ENCODE peak calls at places on chromosomes 3 and 15, in six cellular contexts. One of them, this sample, is unnamed.

GRCh38 chr3:43365601-43366305 is 79.4 kb downstream of the SNRK start:
- DNase-seq in HEK293T: no peak
- DNase-seq in A172: no peak
- DNase-seq in activated naive CD8-positive, alpha-beta T cell treated with anti-CD3 and anti-CD28 coated beads, Interleukin-2, amount 50 U/mL, for 24 hours: no peak
- DNase-seq in Right ventricle myocardium inferior: peak
- DNase-seq in amygdala: no peak
- DNase-seq in this sample: no peak

GRCh38 chr15:90836296-90836871 is 32.0 kb upstream of the FURIN start:
- DNase-seq in HEK293T: no peak
- DNase-seq in A172: peak
- DNase-seq in activated naive CD8-positive, alpha-beta T cell treated with anti-CD3 and anti-CD28 coated beads, Interleukin-2, amount 50 U/mL, for 24 hours: no peak
- DNase-seq in Right ventricle myocardium inferior: no peak
- DNase-seq in amygdala: no peak
- DNase-seq in this sample: no peak

GRCh38 chr15:62588930-62589655 is 424.0 kb upstream of the C2CD4B start:
- DNase-seq in HEK293T: no peak
- DNase-seq in A172: no peak
- DNase-seq in activated naive CD8-positive, alpha-beta T cell treated with anti-CD3 and anti-CD28 coated beads, Interleukin-2, amount 50 U/mL, for 24 hours: no peak
- DNase-seq in Right ventricle myocardium inferior: no peak
- DNase-seq in amygdala: no peak
- DNase-seq in this sample: no peak

GRCh38 chr3:185764168-185764988 is 60.5 kb downstream of the IGF2BP2 start:
- DNase-seq in HEK293T: no peak
- DNase-seq in A172: no peak
- DNase-seq in activated naive CD8-positive, alpha-beta T cell treated with anti-CD3 and anti-CD28 coated beads, Interleukin-2, amount 50 U/mL, for 24 hours: no peak
- DNase-seq in Right ventricle myocardium inferior: no peak
- DNase-seq in amygdala: no peak
- DNase-seq in this sample: no peak

GRCh38 chr3:35263477-35263876 is 375.8 kb upstream of the ARPP21 start:
- DNase-seq in HEK293T: no peak
- DNase-seq in A172: no peak
- DNase-seq in activated naive CD8-positive, alpha-beta T cell treated with anti-CD3 and anti-CD28 coated beads, Interleukin-2, amount 50 U/mL, for 24 hours: no peak
- DNase-seq in Right ventricle myocardium inferior: no peak
- DNase-seq in amygdala: no peak
- DNase-seq in this sample: no peak

GRCh38 chr3:149816326-149816725 is 3.3 kb downstream of the RNF13 start:
- DNase-seq in HEK293T: no peak
- DNase-seq in A172: no peak
- DNase-seq in activated naive CD8-positive, alpha-beta T cell treated with anti-CD3 and anti-CD28 coated beads, Interleukin-2, amount 50 U/mL, for 24 hours: no peak
- DNase-seq in Right ventricle myocardium inferior: no peak
- DNase-seq in amygdala: no peak
- DNase-seq in this sample: no peak

GRCh38 chr3:84958495-84959469 is at the start of gene CADM2:
- DNase-seq in HEK293T: peak
- DNase-seq in A172: peak
- DNase-seq in activated naive CD8-positive, alpha-beta T cell treated with anti-CD3 and anti-CD28 coated beads, Interleukin-2, amount 50 U/mL, for 24 hours: peak
- DNase-seq in Right ventricle myocardium inferior: peak
- DNase-seq in amygdala: peak
- DNase-seq in this sample: peak

GRCh38 chr3:72368331-72368975 is 479.8 kb downstream of the SHQ1 start:
- DNase-seq in HEK293T: no peak
- DNase-seq in A172: no peak
- DNase-seq in activated naive CD8-positive, alpha-beta T cell treated with anti-CD3 and anti-CD28 coated beads, Interleukin-2, amount 50 U/mL, for 24 hours: no peak
- DNase-seq in Right ventricle myocardium inferior: no peak
- DNase-seq in amygdala: no peak
- DNase-seq in this sample: no peak

GRCh38 chr3:194928183-194928736 is 242.6 kb downstream of the FAM43A start:
- DNase-seq in HEK293T: no peak
- DNase-seq in A172: peak
- DNase-seq in activated naive CD8-positive, alpha-beta T cell treated with anti-CD3 and anti-CD28 coated beads, Interleukin-2, amount 50 U/mL, for 24 hours: no peak
- DNase-seq in Right ventricle myocardium inferior: no peak
- DNase-seq in amygdala: no peak
- DNase-seq in this sample: no peak

GRCh38 chr3:158354713-158355112 is 216.3 kb upstream of the MLF1 start:
- DNase-seq in HEK293T: no peak
- DNase-seq in A172: no peak
- DNase-seq in activated naive CD8-positive, alpha-beta T cell treated with anti-CD3 and anti-CD28 coated beads, Interleukin-2, amount 50 U/mL, for 24 hours: no peak
- DNase-seq in Right ventricle myocardium inferior: no peak
- DNase-seq in amygdala: no peak
- DNase-seq in this sample: no peak

GRCh38 chr15:36753173-36753572 is 173.7 kb downstream of the CDIN1 start:
- DNase-seq in HEK293T: no peak
- DNase-seq in A172: no peak
- DNase-seq in activated naive CD8-positive, alpha-beta T cell treated with anti-CD3 and anti-CD28 coated beads, Interleukin-2, amount 50 U/mL, for 24 hours: no peak
- DNase-seq in Right ventricle myocardium inferior: no peak
- DNase-seq in amygdala: no peak
- DNase-seq in this sample: no peak

GRCh38 chr3:38455639-38456430 is 2.1 kb downstream of the ACVR2B start:
- DNase-seq in HEK293T: no peak
- DNase-seq in A172: no peak
- DNase-seq in activated naive CD8-positive, alpha-beta T cell treated with anti-CD3 and anti-CD28 coated beads, Interleukin-2, amount 50 U/mL, for 24 hours: no peak
- DNase-seq in Right ventricle myocardium inferior: no peak
- DNase-seq in amygdala: no peak
- DNase-seq in this sample: no peak

GRCh38 chr3:62755285-62755684 is 119.9 kb downstream of the CADPS start:
- DNase-seq in HEK293T: no peak
- DNase-seq in A172: no peak
- DNase-seq in activated naive CD8-positive, alpha-beta T cell treated with anti-CD3 and anti-CD28 coated beads, Interleukin-2, amount 50 U/mL, for 24 hours: no peak
- DNase-seq in Right ventricle myocardium inferior: no peak
- DNase-seq in amygdala: no peak
- DNase-seq in this sample: no peak

GRCh38 chr3:40490916-40491315 is 14.0 kb downstream of the ZNF619 start:
- DNase-seq in HEK293T: no peak
- DNase-seq in A172: no peak
- DNase-seq in activated naive CD8-positive, alpha-beta T cell treated with anti-CD3 and anti-CD28 coated beads, Interleukin-2, amount 50 U/mL, for 24 hours: no peak
- DNase-seq in Right ventricle myocardium inferior: no peak
- DNase-seq in amygdala: no peak
- DNase-seq in this sample: no peak

GRCh38 chr3:134839422-134839821 is 44.4 kb downstream of the EPHB1 start:
- DNase-seq in HEK293T: no peak
- DNase-seq in A172: no peak
- DNase-seq in activated naive CD8-positive, alpha-beta T cell treated with anti-CD3 and anti-CD28 coated beads, Interleukin-2, amount 50 U/mL, for 24 hours: no peak
- DNase-seq in Right ventricle myocardium inferior: no peak
- DNase-seq in amygdala: no peak
- DNase-seq in this sample: no peak

GRCh38 chr3:23888617-23889228 is 28.1 kb downstream of the NKIRAS1 start:
- DNase-seq in HEK293T: no peak
- DNase-seq in A172: peak
- DNase-seq in activated naive CD8-positive, alpha-beta T cell treated with anti-CD3 and anti-CD28 coated beads, Interleukin-2, amount 50 U/mL, for 24 hours: no peak
- DNase-seq in Right ventricle myocardium inferior: no peak
- DNase-seq in amygdala: no peak
- DNase-seq in this sample: no peak

GRCh38 chr3:53680026-53680425 is 166.2 kb downstream of the CHDH start:
- DNase-seq in HEK293T: no peak
- DNase-seq in A172: no peak
- DNase-seq in activated naive CD8-positive, alpha-beta T cell treated with anti-CD3 and anti-CD28 coated beads, Interleukin-2, amount 50 U/mL, for 24 hours: no peak
- DNase-seq in Right ventricle myocardium inferior: peak
- DNase-seq in amygdala: peak
- DNase-seq in this sample: no peak

GRCh38 chr15:26242565-26242964 is 379.4 kb upstream of the ATP10A start:
- DNase-seq in HEK293T: no peak
- DNase-seq in A172: no peak
- DNase-seq in activated naive CD8-positive, alpha-beta T cell treated with anti-CD3 and anti-CD28 coated beads, Interleukin-2, amount 50 U/mL, for 24 hours: no peak
- DNase-seq in Right ventricle myocardium inferior: no peak
- DNase-seq in amygdala: no peak
- DNase-seq in this sample: no peak

GRCh38 chr3:40847571-40847992 is 322.8 kb downstream of the ZNF621 start:
- DNase-seq in HEK293T: no peak
- DNase-seq in A172: peak
- DNase-seq in activated naive CD8-positive, alpha-beta T cell treated with anti-CD3 and anti-CD28 coated beads, Interleukin-2, amount 50 U/mL, for 24 hours: no peak
- DNase-seq in Right ventricle myocardium inferior: no peak
- DNase-seq in amygdala: no peak
- DNase-seq in this sample: no peak

GRCh38 chr3:150675587-150675986 is 28.1 kb downstream of the ERICH6 start:
- DNase-seq in HEK293T: no peak
- DNase-seq in A172: peak
- DNase-seq in activated naive CD8-positive, alpha-beta T cell treated with anti-CD3 and anti-CD28 coated beads, Interleukin-2, amount 50 U/mL, for 24 hours: no peak
- DNase-seq in Right ventricle myocardium inferior: no peak
- DNase-seq in amygdala: no peak
- DNase-seq in this sample: no peak

GRCh38 chr3:151460240-151460639 is 621 bp downstream of the IGSF10 start:
- DNase-seq in HEK293T: no peak
- DNase-seq in A172: no peak
- DNase-seq in activated naive CD8-positive, alpha-beta T cell treated with anti-CD3 and anti-CD28 coated beads, Interleukin-2, amount 50 U/mL, for 24 hours: no peak
- DNase-seq in Right ventricle myocardium inferior: no peak
- DNase-seq in amygdala: no peak
- DNase-seq in this sample: no peak

GRCh38 chr3:170081079-170081741 is 43.4 kb downstream of the GPR160 start:
- DNase-seq in HEK293T: no peak
- DNase-seq in A172: no peak
- DNase-seq in activated naive CD8-positive, alpha-beta T cell treated with anti-CD3 and anti-CD28 coated beads, Interleukin-2, amount 50 U/mL, for 24 hours: no peak
- DNase-seq in Right ventricle myocardium inferior: no peak
- DNase-seq in amygdala: no peak
- DNase-seq in this sample: no peak

GRCh38 chr3:73499787-73500186 is 125.0 kb downstream of the PDZRN3 start:
- DNase-seq in HEK293T: no peak
- DNase-seq in A172: no peak
- DNase-seq in activated naive CD8-positive, alpha-beta T cell treated with anti-CD3 and anti-CD28 coated beads, Interleukin-2, amount 50 U/mL, for 24 hours: no peak
- DNase-seq in Right ventricle myocardium inferior: no peak
- DNase-seq in amygdala: no peak
- DNase-seq in this sample: no peak

GRCh38 chr3:69791111-69791510 is 51.8 kb downstream of the MITF start:
- DNase-seq in HEK293T: no peak
- DNase-seq in A172: no peak
- DNase-seq in activated naive CD8-positive, alpha-beta T cell treated with anti-CD3 and anti-CD28 coated beads, Interleukin-2, amount 50 U/mL, for 24 hours: no peak
- DNase-seq in Right ventricle myocardium inferior: peak
- DNase-seq in amygdala: no peak
- DNase-seq in this sample: no peak

GRCh38 chr3:41987627-41988026 is 25.7 kb upstream of the ULK4 start:
- DNase-seq in HEK293T: no peak
- DNase-seq in A172: no peak
- DNase-seq in activated naive CD8-positive, alpha-beta T cell treated with anti-CD3 and anti-CD28 coated beads, Interleukin-2, amount 50 U/mL, for 24 hours: no peak
- DNase-seq in Right ventricle myocardium inferior: no peak
- DNase-seq in amygdala: no peak
- DNase-seq in this sample: no peak

This sample was measured in NCI-H1694.